ENCODE peak calls at places on chromosome X, in ten cellular contexts. O, E, K, G, A, M, X, F, Q and T are unnamed samples.

GRCh38 chrX:78886550-78886949 is 58.6 kb upstream of the P2RY10 start:
- DNase-seq in O (peak), Q (no peak), M (peak), F (no peak), X (no peak), K (peak), E (no peak), A (no peak), G (no peak), T (peak)

GRCh38 chrX:151970661-151971060 is 3.8 kb downstream of the GABRE start:
- DNase-seq in E (peak), O (no peak), X (no peak), Q (peak), K (peak), G (peak), M (no peak), F (peak), A (peak), T (peak)

GRCh38 chrX:51334276-51334675 is 1.7 kb downstream of the NUDT10 start:
- DNase-seq in G (no peak), M (no peak), Q (no peak), K (no peak), E (no peak), O (no peak), F (no peak), X (no peak), A (no peak), T (no peak)

GRCh38 chrX:115948018-115948923 is 222.3 kb upstream of the AGTR2 start:
- DNase-seq in E (no peak), O (no peak), A (no peak), X (no peak), K (no peak), G (no peak), Q (no peak), M (no peak), F (no peak), T (no peak)

GRCh38 chrX:71536285-71536684 is 3.4 kb downstream of the OGT start:
- DNase-seq in M (no peak), O (no peak), G (no peak), A (no peak), E (no peak), K (no peak), Q (no peak), X (no peak), F (no peak), T (peak)

GRCh38 chrX:54930291-54931049 is 9.8 kb downstream of the TRO start:
- DNase-seq in O (no peak), X (no peak), A (no peak), K (no peak), Q (no peak), M (no peak), F (no peak), G (no peak), E (no peak), T (no peak)

GRCh38 chrX:43557792-43558191 is 98.3 kb upstream of the MAOA start:
- DNase-seq in O (no peak), E (peak), M (peak), G (peak), Q (peak), K (peak), F (peak), X (peak), A (peak), T (peak)

GRCh38 chrX:21944136-21944615 is 3.7 kb downstream of the SMS start:
- DNase-seq in O (no peak), X (no peak), M (no peak), E (no peak), G (no peak), Q (no peak), F (no peak), A (no peak), K (peak), T (no peak)

GRCh38 chrX:70508296-70508911 is 63.8 kb downstream of the DLG3 start:
- DNase-seq in F (no peak), A (no peak), X (peak), K (peak), E (no peak), M (no peak), O (no peak), G (no peak), Q (no peak), T (no peak)

GRCh38 chrX:155864655-155865054 is 16.5 kb upstream of the VAMP7 start:
- DNase-seq in G (no peak), M (no peak), Q (no peak), X (no peak), K (peak), E (no peak), F (no peak), A (no peak), O (no peak), T (no peak)

GRCh38 chrX:29555465-29556091 is 659.8 kb upstream of the MAGEB2 start:
- DNase-seq in F (no peak), X (no peak), E (no peak), A (no peak), O (no peak), M (peak), K (peak), Q (no peak), G (no peak), T (no peak)

GRCh38 chrX:153887385-153887784 is 1.4 kb upstream of the L1CAM start:
- DNase-seq in M (no peak), F (no peak), X (no peak), A (no peak), G (no peak), E (no peak), K (no peak), O (no peak), Q (no peak), T (no peak)

GRCh38 chrX:111671668-111672067 is 9.3 kb upstream of the ALG13 start:
- DNase-seq in O (no peak), G (no peak), A (no peak), Q (no peak), E (no peak), F (no peak), X (no peak), M (no peak), K (no peak), T (peak)
- H3K4me3 ChIP-seq in O (no peak), G (no peak), A (no peak), Q (no peak), E (no peak), F (no peak), X (no peak), M (no peak), K (no peak), T (peak)

GRCh38 chrX:69137371-69137881 is 27.8 kb downstream of the PJA1 start:
- DNase-seq in K (no peak), F (no peak), A (peak), Q (no peak), E (peak), G (peak), X (no peak), O (no peak), M (no peak), T (peak)
- H3K4me3 ChIP-seq in K (no peak), F (peak), A (peak), Q (no peak), E (no peak), G (peak), X (no peak), O (no peak), M (no peak), T (peak)

GRCh38 chrX:10286195-10286594 is 129.4 kb downstream of the CLCN4 start:
- DNase-seq in M (no peak), K (no peak), X (no peak), E (no peak), A (no peak), G (no peak), O (no peak), Q (no peak), F (no peak), T (no peak)
- H3K4me3 ChIP-seq in M (no peak), K (no peak), X (no peak), E (no peak), A (no peak), G (no peak), O (no peak), Q (no peak), F (no peak), T (no peak)

GRCh38 chrX:47133493-47133892 is 11.0 kb downstream of the NDUFB11 start:
- DNase-seq in G (no peak), F (no peak), Q (no peak), X (no peak), O (no peak), K (no peak), E (no peak), A (no peak), M (no peak), T (no peak)

GRCh38 chrX:47129157-47129878 is 15.2 kb downstream of the NDUFB11 start:
- DNase-seq in Q (peak), A (peak), X (peak), E (peak), O (peak), M (peak), G (peak), K (peak), F (peak), T (peak)

DNA sequence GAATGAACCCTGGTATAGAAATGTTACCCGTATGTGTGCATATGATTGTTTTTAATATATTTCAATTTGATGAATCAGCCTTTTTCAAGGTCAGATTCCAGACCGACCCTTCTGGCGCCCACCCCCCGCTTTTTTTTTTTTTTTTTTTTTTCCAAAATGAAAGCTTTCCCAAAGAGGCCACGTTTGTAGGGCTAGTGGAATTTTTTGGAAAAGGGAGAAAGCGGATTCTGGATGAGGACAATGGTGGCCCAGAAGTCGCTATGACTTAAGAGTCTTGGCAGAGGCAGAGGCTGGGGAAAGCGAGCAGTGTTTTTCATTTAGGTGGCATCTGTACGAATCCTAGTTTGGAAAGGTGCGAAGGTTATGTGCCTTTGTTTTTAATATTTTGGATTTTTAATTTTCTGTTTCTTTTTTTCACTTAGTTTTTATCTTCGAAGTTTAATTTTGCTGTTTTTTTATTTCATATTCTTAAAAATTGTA is 14.6 kb downstream of the NDUFB11 start:
- DNase-seq in F (no peak), E (no peak), Q (no peak), A (no peak), X (peak), O (no peak), G (no peak), K (no peak), M (no peak), T (peak)
- H3K4me3 ChIP-seq in F (peak), E (peak), Q (no peak), A (peak), X (peak), O (peak), G (peak), K (peak), M (peak), T (peak)